ENCODE peak calls at places on chromosome X, in six cellular contexts. H is endothelial cell of umbilical vein, P is prostate gland, X is GM23338, F is Panc1, W is SK-N-SH. A is an unnamed sample. For H3K4me1, the result is how much of the 10 kb centered on the place peaks cover.

GRCh38 chrX:9471571-9471985 is 6.7 kb downstream of the TBL1X start:
- DNase-seq in X (no peak), F (no peak), P (no peak), H (no peak), W (no peak), A (no peak)

GRCh38 chrX:129980540-129981206 is 1.8 kb upstream of the BCORL1 start:
- DNase-seq in F (no peak), P (no peak), H (peak), X (peak), W (peak), A (peak)

GRCh38 chrX:30957753-30958152 is 68.7 kb upstream of the TAB3 start:
- DNase-seq in X (no peak), F (no peak), H (no peak), W (no peak), P (peak), A (no peak)

GRCh38 chrX:78384486-78384885 is 57.1 kb upstream of the CYSLTR1 start:
- DNase-seq in W (no peak), X (no peak), P (no peak), H (no peak), F (no peak), A (no peak)

GRCh38 chrX:123738378-123738955 is 5.6 kb upstream of the THOC2 start:
- DNase-seq in P (no peak), W (no peak), F (no peak), X (no peak), H (no peak), A (no peak)

GRCh38 chrX:27680726-27681125 is 90.6 kb downstream of the DCAF8L2 start:
- DNase-seq in W (no peak), H (peak), X (no peak), F (no peak), P (no peak), A (no peak)

GRCh38 chrX:148661035-148661434 is 160.6 kb downstream of the AFF2 start:
- DNase-seq in F (peak), X (no peak), P (no peak), H (no peak), W (no peak), A (no peak)

GRCh38 chrX:9311411-9312160 is 153.3 kb upstream of the TBL1X start:
- DNase-seq in P (no peak), F (no peak), H (no peak), W (no peak), X (no peak), A (no peak)

GRCh38 chrX:115189110-115189509 is at the start of gene RBMXL3:
- DNase-seq in W (no peak), F (no peak), X (no peak), H (no peak), P (no peak), A (no peak)

GRCh38 chrX:15570145-15570544 is 30.6 kb downstream of the ACE2 start:
- DNase-seq in W (peak), F (no peak), P (no peak), H (no peak), X (no peak), A (no peak)

GRCh38 chrX:119579414-119579813 is 5.1 kb downstream of the UBE2A start:
- DNase-seq in W (no peak), H (no peak), P (no peak), X (no peak), F (no peak), A (no peak)

GRCh38 chrX:33817266-33817665 is 314.8 kb downstream of the FAM47A start:
- DNase-seq in W (no peak), X (no peak), F (no peak), P (no peak), H (no peak), A (no peak)

GRCh38 chrX:100650841-100651240 is 6.8 kb downstream of the SRPX2 start:
- DNase-seq in P (no peak), F (no peak), H (no peak), W (no peak), X (no peak), A (no peak)

GRCh38 chrX:116239944-116240391 is 69.4 kb downstream of the AGTR2 start:
- DNase-seq in H (no peak), F (no peak), P (peak), W (no peak), X (no peak), A (no peak)

GRCh38 chrX:14829643-14830042 is 43.2 kb downstream of the FANCB start:
- DNase-seq in P (no peak), X (no peak), W (no peak), H (no peak), F (no peak), A (no peak)

GRCh38 chrX:24874604-24875247 is 141.0 kb downstream of the ARX start:
- DNase-seq in F (no peak), X (peak), P (no peak), H (no peak), W (no peak), A (no peak)
- H3K4me1 ChIP-seq in F (under half), X (under half), P (under half), H (under half), W (under half), A (under half)

GRCh38 chrX:133838761-133839676 is 146.4 kb downstream of the GPC3 start:
- DNase-seq in F (peak), P (no peak), X (peak), H (peak), W (peak), A (no peak)
- TF ChIP-seq POLR2AphosphoS5 in F (no peak), P (no peak), X (no peak), H (no peak), W (no peak), A (no peak)

DNA sequence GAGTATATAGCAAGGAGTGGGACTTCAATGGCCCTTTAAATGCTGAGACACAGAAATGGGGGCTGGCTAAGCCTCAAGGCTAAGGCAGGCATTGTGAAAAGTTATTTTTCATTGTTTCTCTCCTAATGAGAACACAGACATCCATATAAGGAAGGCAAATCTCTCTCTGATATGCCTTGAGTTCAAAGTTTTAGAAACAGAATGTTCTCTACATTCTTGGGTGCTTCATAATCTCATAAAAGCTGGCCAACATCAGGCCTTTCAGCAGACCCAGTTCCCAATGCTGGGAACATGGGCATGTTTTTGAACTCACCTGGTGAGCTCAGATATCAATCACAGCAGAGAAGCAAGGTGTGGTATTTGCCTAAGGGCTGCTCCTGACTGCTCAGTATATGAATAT is 19.4 kb upstream of the RAB40A start:
- DNase-seq in H (no peak), W (no peak), P (peak), F (no peak), X (no peak), A (no peak)
- H3K4me1 ChIP-seq in H (under half), W (under half), P (under half), F (under half), X (under half), A (under half)

GRCh38 chrX:111102636-111103035 is 6.6 kb downstream of the PAK3 start:
- DNase-seq in X (no peak), H (no peak), W (no peak), P (no peak), F (no peak), A (no peak)
- TF ChIP-seq POLR2AphosphoS5 in X (no peak), H (no peak), W (no peak), P (no peak), F (no peak), A (no peak)

DNA sequence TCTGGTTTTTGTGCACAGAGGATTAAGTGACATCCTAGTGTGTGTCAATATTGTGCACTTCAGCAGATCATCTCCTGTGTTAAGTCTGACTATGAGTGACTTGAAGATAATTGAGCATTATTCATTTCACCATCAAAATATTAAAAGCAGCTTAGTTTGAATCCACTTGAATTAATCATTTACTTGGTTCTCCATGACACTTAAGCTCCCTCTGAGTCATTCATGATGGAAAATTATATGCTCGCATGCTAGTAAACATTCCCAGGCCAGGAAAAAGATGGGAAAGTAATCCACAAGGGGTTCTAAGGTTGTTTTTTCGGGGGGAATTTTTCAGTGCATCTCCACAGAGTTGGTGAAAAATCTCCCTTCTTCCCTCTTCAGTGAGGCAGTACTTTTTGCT is 97.2 kb upstream of the EOLA2 start:
- DNase-seq in F (no peak), H (peak), X (no peak), P (no peak), W (no peak), A (no peak)
- H3K4me1 ChIP-seq in F (under half), H (under half), X (under half), P (under half), W (under half), A (under half)

GRCh38 chrX:1244164-1245076 is 24.2 kb upstream of the CSF2RA start:
- DNase-seq in W (no peak), F (no peak), H (no peak), P (no peak), X (peak), A (peak)

GRCh38 chrX:1246816-1247215 is 21.8 kb upstream of the CSF2RA start:
- DNase-seq in F (peak), W (peak), H (peak), X (peak), P (no peak), A (peak)

GRCh38 chrX:1249101-1249887 is 19.3 kb upstream of the CSF2RA start:
- DNase-seq in X (peak), W (no peak), P (no peak), F (no peak), H (no peak), A (peak)

GRCh38 chrX:1242901-1243402 is 25.7 kb upstream of the CSF2RA start:
- DNase-seq in H (no peak), W (no peak), F (no peak), X (peak), P (no peak), A (peak)

DNA sequence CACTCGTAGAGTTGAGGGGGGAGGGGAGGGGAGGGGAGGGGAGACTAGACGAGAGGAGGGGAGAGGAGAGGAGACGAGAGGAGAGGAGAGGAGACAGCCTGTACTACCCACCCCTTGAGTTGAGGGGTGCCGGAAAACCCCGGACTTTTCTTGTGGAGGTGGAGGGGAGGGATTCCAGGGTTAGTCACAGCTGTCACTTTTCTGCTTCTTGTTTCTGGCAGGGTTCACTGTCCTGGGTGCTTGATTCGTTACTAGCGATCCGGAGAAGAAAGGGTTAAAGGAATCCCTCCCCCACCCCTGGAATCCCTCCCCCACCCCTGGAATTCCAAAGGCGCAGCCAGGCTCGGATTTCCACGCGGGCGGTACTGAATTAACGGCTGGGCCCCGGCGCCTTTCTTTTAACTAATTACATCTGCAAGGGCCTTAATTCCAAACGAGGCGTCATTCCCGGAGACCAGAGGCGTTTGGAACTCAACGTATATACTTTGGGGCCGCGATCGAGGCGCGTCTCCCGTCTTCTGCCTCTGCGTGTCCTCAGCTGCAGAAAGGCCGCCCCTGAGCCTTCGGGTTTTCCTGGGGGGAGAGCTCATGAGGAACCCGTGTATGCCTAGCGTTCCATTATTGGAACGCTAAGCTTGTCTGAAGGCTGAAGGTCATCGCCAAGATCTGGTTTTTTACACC is 20.1 kb upstream of the CSF2RA start:
- DNase-seq in X (peak), P (no peak), F (no peak), W (no peak), H (no peak), A (peak)
- TF ChIP-seq POLR2AphosphoS5 in X (no peak), P (no peak), F (no peak), W (no peak), H (no peak), A (no peak)

GRCh38 chrX:13055486-13055885 is 11.1 kb upstream of the FAM9C start:
- DNase-seq in H (no peak), W (no peak), F (no peak), X (no peak), P (no peak), A (no peak)
- H3K4me1 ChIP-seq in H (under half), W (under half), F (under half), X (under half), P (under half), A (under half)

GRCh38 chrX:39043838-39044550 is 242.7 kb downstream of the MID1IP1 start:
- DNase-seq in H (no peak), W (no peak), P (no peak), X (no peak), F (no peak), A (no peak)
- TF ChIP-seq POLR2AphosphoS5 in H (no peak), W (no peak), P (no peak), X (no peak), F (no peak), A (no peak)

GRCh38 chrX:155873203-155873602 is 7.9 kb upstream of the VAMP7 start:
- DNase-seq in W (no peak), X (no peak), H (no peak), F (no peak), P (no peak), A (no peak)

GRCh38 chrX:155871934-155872333 is 9.2 kb upstream of the VAMP7 start:
- DNase-seq in W (no peak), F (no peak), H (no peak), P (no peak), X (no peak), A (no peak)

GRCh38 chrX:155874571-155875244 is 6.4 kb upstream of the VAMP7 start:
- DNase-seq in F (no peak), H (no peak), X (peak), W (peak), P (no peak), A (no peak)

GRCh38 chrX:155867821-155868220 is 13.3 kb upstream of the VAMP7 start:
- DNase-seq in H (no peak), F (no peak), W (no peak), P (no peak), X (no peak), A (no peak)

GRCh38 chrX:155870958-155871357 is 10.2 kb upstream of the VAMP7 start:
- DNase-seq in F (no peak), P (no peak), X (no peak), H (no peak), W (no peak), A (no peak)
- H3K4me1 ChIP-seq in F (under half), P (under half), X (under half), H (under half), W (under half), A (under half)

A was measured in spleen.